ENCODE peak calls at places on chromosomes 13 and 19, in six cellular contexts. C is caudate nucleus; G is fibroblast of lung; M is small intestine; A is CD8-positive, alpha-beta memory T cell; D is tibial nerve. P is an unnamed sample.

GRCh38 chr19:50649433-50650391 is at the start of gene C19orf81:
- DNase-seq in C (no peak), G (no peak), M (no peak), A (no peak), D (no peak), P (no peak)

GRCh38 chr19:39150807-39151206 is 25.2 kb downstream of the PAK4 start:
- DNase-seq in C (no peak), G (no peak), M (no peak), A (no peak), D (no peak), P (no peak)

GRCh38 chr13:33764716-33765115 is 53.2 kb upstream of the RFC3 start:
- DNase-seq in C (no peak), G (no peak), M (no peak), A (no peak), D (no peak), P (no peak)

GRCh38 chr19:44050740-44051653 is 839 bp upstream of the ZNF223 start:
- DNase-seq in C (peak; percentile 11), G (peak; percentile 2), M (peak; percentile 71), A (no peak), D (no peak), P (no peak)

GRCh38 chr19:14198384-14199376 is 7.3 kb downstream of the ADGRL1 start:
- DNase-seq in C (no peak), G (no peak), M (no peak), A (no peak), D (no peak), P (no peak)

GRCh38 chr19:45146716-45147337 is 14.0 kb downstream of the NKPD1 start:
- DNase-seq in C (no peak), G (no peak), M (no peak), A (no peak), D (no peak), P (no peak)

GRCh38 chr13:20528451-20528850 is 2.8 kb upstream of the CRYL1 start:
- DNase-seq in C (no peak), G (no peak), M (no peak), A (no peak), D (no peak), P (no peak)

GRCh38 chr13:42393573-42394360 is 121.8 kb downstream of the AKAP11 start:
- DNase-seq in C (no peak), G (no peak), M (no peak), A (no peak), D (no peak), P (no peak)

GRCh38 chr19:29880498-29881081 is 61.4 kb upstream of the URI1 start:
- DNase-seq in C (no peak), G (no peak), M (no peak), A (no peak), D (no peak), P (no peak)

GRCh38 chr19:32599736-32600157 is 18.8 kb downstream of the PDCD5 start:
- DNase-seq in C (no peak), G (peak; percentile 58), M (peak; percentile 52), A (peak; percentile 12), D (no peak), P (peak; percentile 78)

GRCh38 chr19:409515-410242 is 732 bp upstream of the C2CD4C start:
- DNase-seq in C (no peak), G (no peak), M (no peak), A (no peak), D (peak; percentile 8), P (no peak)

GRCh38 chr13:105196052-105196451 is 1339.4 kb downstream of the EFNB2 start:
- DNase-seq in C (no peak), G (peak; percentile 94), M (no peak), A (no peak), D (no peak), P (no peak)

GRCh38 chr19:12772323-12772722 is 3.0 kb downstream of the HOOK2 start:
- DNase-seq in C (no peak), G (no peak), M (no peak), A (no peak), D (no peak), P (no peak)

GRCh38 chr13:110618167-110618566 is 2.8 kb downstream of the NAXD start:
- DNase-seq in C (no peak), G (no peak), M (no peak), A (no peak), D (no peak), P (no peak)
- H3K27ac ChIP-seq in C (no peak overlapping the region), G (peak overlapping the region; percentile 93), M (peak overlapping the region; percentile 18), A (no peak overlapping the region), D (no peak overlapping the region), P (no peak overlapping the region)

GRCh38 chr19:35143231-35143715 is at the start of gene FXYD7:
- DNase-seq in C (no peak), G (no peak), M (no peak), A (peak; percentile 44), D (no peak), P (peak; percentile 13)
- H3K27ac ChIP-seq in C (peak within 1 kb of the TSS; percentile 44), G (no peak within 1 kb of the TSS), M (no peak within 1 kb of the TSS), A (no peak within 1 kb of the TSS), D (peak within 1 kb of the TSS; percentile 38), P (no peak within 1 kb of the TSS)

GRCh38 chr19:7513809-7514642 is 1.9 kb upstream of the ZNF358 start:
- DNase-seq in C (no peak), G (no peak), M (no peak), A (no peak), D (no peak), P (no peak)
- H3K27ac ChIP-seq in C (no peak overlapping the region), G (no peak overlapping the region), M (peak overlapping the region; percentile 57), A (no peak overlapping the region), D (no peak overlapping the region), P (no peak overlapping the region)

GRCh38 chr19:18760440-18761383 is 30.4 kb downstream of the COMP start:
- DNase-seq in C (no peak), G (no peak), M (no peak), A (no peak), D (no peak), P (no peak)

GRCh38 chr19:18763674-18764590 is 27.2 kb downstream of the COMP start:
- DNase-seq in C (no peak), G (peak; percentile 75), M (no peak), A (no peak), D (no peak), P (no peak)

GRCh38 chr19:18761531-18762110 is 29.5 kb downstream of the COMP start:
- DNase-seq in C (no peak), G (no peak), M (no peak), A (no peak), D (no peak), P (no peak)

GRCh38 chr19:18764591-18765051 is 26.5 kb downstream of the COMP start:
- DNase-seq in C (no peak), G (peak; percentile 37), M (no peak), A (no peak), D (no peak), P (no peak)

GRCh38 chr19:18762125-18763023 is 28.7 kb downstream of the COMP start:
- DNase-seq in C (no peak), G (peak; percentile 72), M (peak; percentile 85), A (no peak), D (peak; percentile 51), P (no peak)
- H3K27ac ChIP-seq in C (peak overlapping the region; percentile 8), G (no peak overlapping the region), M (peak overlapping the region; percentile 17), A (no peak overlapping the region), D (no peak overlapping the region), P (no peak overlapping the region)

GRCh38 chr13:46617382-46617781 is 64.4 kb downstream of the LRCH1 start:
- DNase-seq in C (no peak), G (no peak), M (no peak), A (no peak), D (no peak), P (no peak)
- H3K27ac ChIP-seq in C (no peak overlapping the region), G (peak overlapping the region; percentile 66), M (peak overlapping the region; percentile 28), A (no peak overlapping the region), D (no peak overlapping the region), P (no peak overlapping the region)

GRCh38 chr13:99153219-99153618 is 47.4 kb upstream of the UBAC2 start:
- DNase-seq in C (no peak), G (peak; percentile 62), M (no peak), A (no peak), D (no peak), P (no peak)

GRCh38 chr13:99151516-99151915 is 49.1 kb upstream of the UBAC2 start:
- DNase-seq in C (no peak), G (peak; percentile 83), M (peak; percentile 5), A (no peak), D (no peak), P (no peak)

GRCh38 chr13:99157046-99157445 is 43.6 kb upstream of the UBAC2 start:
- DNase-seq in C (no peak), G (no peak), M (no peak), A (no peak), D (no peak), P (no peak)

GRCh38 chr13:99155821-99156220 is 44.8 kb upstream of the UBAC2 start:
- DNase-seq in C (no peak), G (no peak), M (no peak), A (no peak), D (no peak), P (no peak)

DNA sequence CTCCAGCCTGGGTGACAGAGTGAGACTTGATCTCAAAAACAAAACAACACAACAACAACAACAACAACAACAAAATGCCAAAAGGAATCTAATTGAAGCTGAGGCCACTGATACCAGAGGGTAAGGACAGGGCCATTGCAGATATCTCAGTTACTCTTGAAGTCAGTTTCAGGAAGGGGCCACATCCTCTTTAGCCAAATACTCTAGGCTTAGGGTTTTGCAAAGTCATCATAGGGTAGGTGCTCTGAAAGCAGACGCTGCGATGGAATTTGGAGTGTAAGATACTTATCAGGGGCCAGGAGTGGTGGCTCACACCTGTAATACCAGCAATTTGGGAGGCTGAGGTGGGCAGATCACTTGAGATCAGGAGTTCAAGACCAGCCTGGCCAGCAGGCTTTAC is 46.6 kb upstream of the UBAC2 start:
- DNase-seq in C (no peak), G (no peak), M (no peak), A (no peak), D (no peak), P (no peak)
- H3K27ac ChIP-seq in C (no peak overlapping the region), G (no peak overlapping the region), M (no peak overlapping the region), A (no peak overlapping the region), D (no peak overlapping the region), P (no peak overlapping the region)